ENCODE peak calls at places on chromosomes 1 and 21, in four cellular contexts. One of them, this sample, is unnamed.

GRCh38 chr1:42943166-42943565 is 15.5 kb downstream of the SLC2A1 start:
- DNase-seq in GM13977: no peak
- DNase-seq in NB4: no peak
- DNase-seq in endodermal cell: no peak
- DNase-seq in this sample: no peak

GRCh38 chr1:37958690-37959089 is 11.8 kb upstream of the INPP5B start:
- DNase-seq in GM13977: no peak
- DNase-seq in NB4: no peak
- DNase-seq in endodermal cell: no peak
- DNase-seq in this sample: peak

GRCh38 chr1:12460121-12460520 is 157.9 kb downstream of the DHRS3 start:
- DNase-seq in GM13977: no peak
- DNase-seq in NB4: no peak
- DNase-seq in endodermal cell: no peak
- DNase-seq in this sample: no peak

GRCh38 chr1:228345201-228345930 is 61.3 kb downstream of the TRIM11 start:
- DNase-seq in GM13977: no peak
- DNase-seq in NB4: no peak
- DNase-seq in endodermal cell: no peak
- DNase-seq in this sample: no peak

GRCh38 chr1:160888926-160889325 is 3.9 kb upstream of the ITLN1 start:
- DNase-seq in GM13977: no peak
- DNase-seq in NB4: no peak
- DNase-seq in endodermal cell: no peak
- DNase-seq in this sample: no peak

GRCh38 chr1:203267347-203267846 is 37.9 kb upstream of the BTG2 start:
- DNase-seq in GM13977: peak
- DNase-seq in NB4: peak
- DNase-seq in endodermal cell: peak
- DNase-seq in this sample: peak

GRCh38 chr1:57421366-57421765 is 2.5 kb downstream of the DAB1 start:
- DNase-seq in GM13977: no peak
- DNase-seq in NB4: no peak
- DNase-seq in endodermal cell: no peak
- DNase-seq in this sample: peak

GRCh38 chr1:155455588-155456195 is 106.9 kb downstream of the ASH1L start:
- DNase-seq in GM13977: no peak
- DNase-seq in NB4: no peak
- DNase-seq in endodermal cell: no peak
- DNase-seq in this sample: peak

GRCh38 chr21:42973309-42973990 is 912 bp upstream of the PKNOX1 start:
- DNase-seq in GM13977: no peak
- DNase-seq in NB4: no peak
- DNase-seq in endodermal cell: peak
- DNase-seq in this sample: no peak

GRCh38 chr1:201349091-201349490 is 28.4 kb downstream of the TNNT2 start:
- DNase-seq in GM13977: no peak
- DNase-seq in NB4: no peak
- DNase-seq in endodermal cell: no peak
- DNase-seq in this sample: no peak

GRCh38 chr1:32713081-32713480 is 10.5 kb upstream of the SYNC start:
- DNase-seq in GM13977: no peak
- DNase-seq in NB4: no peak
- DNase-seq in endodermal cell: peak
- DNase-seq in this sample: no peak

GRCh38 chr1:39089811-39090519 is 63.8 kb downstream of the NDUFS5 start:
- DNase-seq in GM13977: no peak
- DNase-seq in NB4: no peak
- DNase-seq in endodermal cell: peak
- DNase-seq in this sample: peak

GRCh38 chr1:5415621-5416020 is 576.6 kb downstream of the NPHP4 start:
- DNase-seq in GM13977: no peak
- DNase-seq in NB4: no peak
- DNase-seq in endodermal cell: peak
- DNase-seq in this sample: no peak

GRCh38 chr21:26707241-26707640 is 134.2 kb upstream of the CYYR1 start:
- DNase-seq in GM13977: no peak
- DNase-seq in NB4: no peak
- DNase-seq in endodermal cell: no peak
- DNase-seq in this sample: no peak

GRCh38 chr1:12080156-12080555 is 17.1 kb downstream of the TNFRSF8 start:
- DNase-seq in GM13977: no peak
- DNase-seq in NB4: no peak
- DNase-seq in endodermal cell: no peak
- DNase-seq in this sample: no peak

GRCh38 chr1:208100906-208101305 is 143.3 kb downstream of the PLXNA2 start:
- DNase-seq in GM13977: no peak
- DNase-seq in NB4: no peak
- DNase-seq in endodermal cell: no peak
- DNase-seq in this sample: peak

GRCh38 chr1:87115317-87115885 is 201.0 kb downstream of the HS2ST1 start:
- DNase-seq in GM13977: no peak
- DNase-seq in NB4: no peak
- DNase-seq in endodermal cell: no peak
- DNase-seq in this sample: peak

GRCh38 chr1:103461171-103462105 is 64.1 kb upstream of the RNPC3 start:
- DNase-seq in GM13977: peak
- DNase-seq in NB4: peak
- DNase-seq in endodermal cell: no peak
- DNase-seq in this sample: peak

GRCh38 chr1:41221995-41222991 is 19.8 kb downstream of the SCMH1 start:
- DNase-seq in GM13977: peak
- DNase-seq in NB4: no peak
- DNase-seq in endodermal cell: no peak
- DNase-seq in this sample: peak

GRCh38 chr1:12518956-12519707 is 98.9 kb downstream of the DHRS3 start:
- DNase-seq in GM13977: no peak
- DNase-seq in NB4: no peak
- DNase-seq in endodermal cell: no peak
- DNase-seq in this sample: peak

GRCh38 chr1:204161609-204162497 is 4.3 kb downstream of the REN start:
- DNase-seq in GM13977: no peak
- DNase-seq in NB4: no peak
- DNase-seq in endodermal cell: no peak
- DNase-seq in this sample: no peak

GRCh38 chr21:32712043-32712442 is 15.8 kb downstream of the SYNJ1 start:
- DNase-seq in GM13977: peak
- DNase-seq in NB4: peak
- DNase-seq in endodermal cell: no peak
- DNase-seq in this sample: no peak

GRCh38 chr1:52634111-52634510 is 1.1 kb downstream of the SHISAL2A start:
- DNase-seq in GM13977: no peak
- DNase-seq in NB4: no peak
- DNase-seq in endodermal cell: no peak
- DNase-seq in this sample: no peak

GRCh38 chr1:100308777-100309176 is 42.8 kb downstream of the RTCA start:
- DNase-seq in GM13977: no peak
- DNase-seq in NB4: no peak
- DNase-seq in endodermal cell: no peak
- DNase-seq in this sample: peak

GRCh38 chr1:43541721-43542401 is 11.2 kb downstream of the PTPRF start:
- DNase-seq in GM13977: no peak
- DNase-seq in NB4: no peak
- DNase-seq in endodermal cell: no peak
- DNase-seq in this sample: peak

GRCh38 chr1:185636848-185637247 is 97.3 kb upstream of the HMCN1 start:
- DNase-seq in GM13977: peak
- DNase-seq in NB4: no peak
- DNase-seq in endodermal cell: no peak
- DNase-seq in this sample: no peak

GRCh38 chr1:8814870-8815269 is 2.6 kb downstream of the RERE start:
- DNase-seq in GM13977: no peak
- DNase-seq in NB4: no peak
- DNase-seq in endodermal cell: peak
- DNase-seq in this sample: no peak
- TF ChIP-seq CTCF in GM13977: peak
- TF ChIP-seq CTCF in NB4: no peak
- TF ChIP-seq CTCF in endodermal cell: peak
- TF ChIP-seq CTCF in this sample: no peak

GRCh38 chr1:212341090-212341489 is 55.9 kb downstream of the PPP2R5A start:
- DNase-seq in GM13977: no peak
- DNase-seq in NB4: no peak
- DNase-seq in endodermal cell: no peak
- DNase-seq in this sample: no peak
- TF ChIP-seq CTCF in GM13977: no peak
- TF ChIP-seq CTCF in NB4: no peak
- TF ChIP-seq CTCF in endodermal cell: no peak
- TF ChIP-seq CTCF in this sample: no peak

GRCh38 chr1:113538225-113538624 is 147.9 kb downstream of the MAGI3 start:
- DNase-seq in GM13977: no peak
- DNase-seq in NB4: no peak
- DNase-seq in endodermal cell: no peak
- DNase-seq in this sample: peak

GRCh38 chr1:113542221-113542701 is 151.9 kb downstream of the MAGI3 start:
- DNase-seq in GM13977: no peak
- DNase-seq in NB4: peak
- DNase-seq in endodermal cell: no peak
- DNase-seq in this sample: peak

GRCh38 chr1:113543110-113543509 is 152.8 kb downstream of the MAGI3 start:
- DNase-seq in GM13977: no peak
- DNase-seq in NB4: no peak
- DNase-seq in endodermal cell: no peak
- DNase-seq in this sample: no peak

GRCh38 chr1:113540328-113540727 is 150.0 kb downstream of the MAGI3 start:
- DNase-seq in GM13977: no peak
- DNase-seq in NB4: no peak
- DNase-seq in endodermal cell: no peak
- DNase-seq in this sample: no peak

DNA sequence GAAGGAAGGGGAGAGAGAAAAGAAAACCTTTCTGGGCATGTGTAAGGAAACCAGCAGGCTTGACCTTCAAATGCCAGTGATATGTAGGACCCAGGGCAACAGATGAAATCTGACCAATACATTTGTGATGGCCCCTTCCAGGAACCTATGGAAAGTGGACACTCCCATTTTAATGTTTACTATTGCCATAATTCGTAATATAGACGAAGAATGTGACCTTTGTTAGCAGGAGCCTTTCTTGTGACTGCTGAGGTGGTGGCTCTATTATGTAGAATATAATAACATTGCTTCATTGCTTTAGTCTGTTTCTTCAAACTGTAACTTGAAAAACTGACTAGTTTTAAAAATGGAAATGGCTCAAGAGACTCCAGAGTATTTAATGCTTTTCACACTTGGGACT is 150.8 kb downstream of the MAGI3 start:
- DNase-seq in GM13977: no peak
- DNase-seq in NB4: no peak
- DNase-seq in endodermal cell: no peak
- DNase-seq in this sample: no peak
- TF ChIP-seq CTCF in GM13977: no peak
- TF ChIP-seq CTCF in NB4: no peak
- TF ChIP-seq CTCF in endodermal cell: no peak
- TF ChIP-seq CTCF in this sample: no peak

GRCh38 chr21:45049725-45050359 is 24.5 kb upstream of the ADARB1 start:
- DNase-seq in GM13977: no peak
- DNase-seq in NB4: no peak
- DNase-seq in endodermal cell: peak
- DNase-seq in this sample: no peak
- TF ChIP-seq CTCF in GM13977: no peak
- TF ChIP-seq CTCF in NB4: no peak
- TF ChIP-seq CTCF in endodermal cell: no peak
- TF ChIP-seq CTCF in this sample: no peak

GRCh38 chr1:179090923-179091322 is 9.1 kb downstream of the TOR3A start:
- DNase-seq in GM13977: no peak
- DNase-seq in NB4: no peak
- DNase-seq in endodermal cell: no peak
- DNase-seq in this sample: no peak

GRCh38 chr1:179089827-179090482 is 8.1 kb downstream of the TOR3A start:
- DNase-seq in GM13977: no peak
- DNase-seq in NB4: no peak
- DNase-seq in endodermal cell: no peak
- DNase-seq in this sample: no peak

GRCh38 chr1:179092896-179093461 is 11.1 kb downstream of the TOR3A start:
- DNase-seq in GM13977: no peak
- DNase-seq in NB4: no peak
- DNase-seq in endodermal cell: no peak
- DNase-seq in this sample: no peak

GRCh38 chr1:179090522-179090921 is 8.7 kb downstream of the TOR3A start:
- DNase-seq in GM13977: no peak
- DNase-seq in NB4: peak
- DNase-seq in endodermal cell: no peak
- DNase-seq in this sample: peak

DNA sequence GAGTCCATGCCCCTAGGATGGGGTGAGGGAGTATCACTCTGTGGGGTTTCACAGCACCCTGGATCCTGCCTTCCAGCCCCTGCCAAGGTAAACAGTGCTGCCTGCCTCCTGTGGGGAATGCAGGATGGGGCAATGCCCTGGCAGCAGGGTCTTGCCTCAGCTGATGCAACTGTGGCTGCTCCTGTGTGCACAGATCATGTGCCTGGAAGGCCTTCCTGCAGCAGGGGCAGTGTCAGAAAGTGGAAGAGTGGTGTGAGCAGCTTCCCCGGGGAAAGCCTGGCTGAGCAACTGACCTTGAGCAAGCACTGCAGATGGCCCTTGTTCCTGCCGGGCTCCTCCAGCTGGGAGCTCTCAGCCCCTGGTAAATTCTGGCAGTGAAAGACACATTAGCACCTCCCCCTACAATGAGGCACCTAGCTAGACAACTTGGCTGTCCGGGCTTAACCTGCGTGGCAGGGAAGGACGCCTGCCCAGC is 9.9 kb downstream of the TOR3A start:
- DNase-seq in GM13977: no peak
- DNase-seq in NB4: peak
- DNase-seq in endodermal cell: no peak
- DNase-seq in this sample: peak
- TF ChIP-seq CTCF in GM13977: no peak
- TF ChIP-seq CTCF in NB4: no peak
- TF ChIP-seq CTCF in endodermal cell: no peak
- TF ChIP-seq CTCF in this sample: no peak

GRCh38 chr1:166017395-166017794 is 149.4 kb downstream of the FAM78B start:
- DNase-seq in GM13977: no peak
- DNase-seq in NB4: peak
- DNase-seq in endodermal cell: peak
- DNase-seq in this sample: no peak
- TF ChIP-seq CTCF in GM13977: peak
- TF ChIP-seq CTCF in NB4: peak
- TF ChIP-seq CTCF in endodermal cell: peak
- TF ChIP-seq CTCF in this sample: no peak

This sample was measured in fibroblast of the aortic adventitia.